ENCODE peak calls at places on chromosomes 13 and 19, in eight cellular contexts. G is SK-N-MC, U is astrocyte, W is DND-41, Y is endothelial cell of umbilical vein, K is HCT116, C is mammary epithelial cell, Z is hepatocyte. N is an unnamed sample.

GRCh38 chr13:59621791-59622190 is 541.9 kb downstream of the DIAPH3 start:
- DNase-seq in C (no peak), K (no peak), G (no peak), W (no peak), Z (no peak), Y (no peak), U (no peak), N (no peak)

GRCh38 chr19:47187023-47187655 is 43.9 kb downstream of the BBC3 start:
- DNase-seq in Z (no peak), C (no peak), K (no peak), W (no peak), U (no peak), G (no peak), Y (no peak), N (no peak)

GRCh38 chr19:33622809-33623511 is 1.2 kb downstream of the CHST8 start:
- DNase-seq in W (no peak), G (no peak), Y (no peak), Z (no peak), U (no peak), C (no peak), K (no peak), N (no peak)

GRCh38 chr13:67001363-67001762 is 228.8 kb downstream of the PCDH9 start:
- DNase-seq in G (no peak), W (no peak), Z (no peak), Y (no peak), C (no peak), K (no peak), U (no peak), N (no peak)

GRCh38 chr19:34430738-34431625 is 2.8 kb downstream of the UBA2 start:
- DNase-seq in K (peak), Y (peak), Z (peak), G (peak), U (peak), W (peak), C (peak), N (peak)

GRCh38 chr19:41541990-41542584 is 33.9 kb upstream of the CEACAM21 start:
- DNase-seq in Z (no peak), C (peak), U (no peak), G (no peak), W (peak), Y (peak), K (peak), N (peak)

GRCh38 chr13:66347718-66348117 is 882.4 kb downstream of the PCDH9 start:
- DNase-seq in U (peak), C (no peak), G (no peak), W (no peak), Z (no peak), Y (no peak), K (no peak), N (no peak)

GRCh38 chr19:38739440-38740251 is 4.6 kb downstream of the CAPN12 start:
- DNase-seq in G (no peak), C (peak), Z (no peak), W (no peak), U (no peak), K (no peak), Y (peak), N (no peak)

GRCh38 chr19:40056505-40056904 is 474 bp upstream of the ZNF780B start:
- DNase-seq in K (no peak), Y (no peak), G (no peak), U (no peak), C (no peak), W (no peak), Z (no peak), N (no peak)

GRCh38 chr13:22927008-22927393 is 253.8 kb upstream of the SGCG start:
- DNase-seq in U (no peak), W (no peak), K (no peak), Z (no peak), G (no peak), Y (no peak), C (no peak), N (no peak)

GRCh38 chr13:33284016-33284415 is 1.5 kb downstream of the STARD13 start:
- DNase-seq in Y (peak), U (peak), K (no peak), C (no peak), G (no peak), Z (no peak), W (no peak), N (no peak)

GRCh38 chr13:33285420-33286124 is at the start of gene STARD13:
- DNase-seq in G (peak), U (peak), K (peak), W (no peak), Z (peak), C (peak), Y (peak), N (peak)

GRCh38 chr13:33286143-33286542 is 588 bp upstream of the STARD13 start:
- DNase-seq in Y (no peak), K (no peak), W (no peak), Z (peak), C (no peak), G (no peak), U (no peak), N (no peak)

GRCh38 chr13:33283195-33283910 is 2.2 kb downstream of the STARD13 start:
- DNase-seq in G (no peak), Z (no peak), Y (peak), C (no peak), U (no peak), K (no peak), W (no peak), N (no peak)

DNA sequence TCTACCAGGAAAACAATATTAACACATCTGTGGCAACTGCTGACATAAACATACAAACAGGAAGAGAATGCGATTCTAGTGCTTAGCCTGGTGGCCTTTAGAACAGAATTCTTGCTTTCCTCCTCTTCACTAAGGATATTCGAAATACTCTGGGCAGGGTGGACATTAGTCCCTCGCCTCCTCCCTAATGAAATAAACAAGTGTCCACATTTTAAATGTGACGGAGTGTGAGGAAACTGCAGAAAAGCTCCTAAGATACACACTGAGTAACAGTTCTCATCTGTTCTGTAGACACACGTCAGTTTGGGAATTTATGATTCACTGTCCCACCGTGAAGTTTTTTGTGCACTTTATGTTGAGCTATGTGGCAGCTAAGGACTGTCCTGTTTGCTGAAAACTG is 639 bp downstream of the STARD13 start:
- DNase-seq in G (no peak), Z (peak), C (peak), K (no peak), U (peak), W (no peak), Y (peak), N (peak)
- H3K4me3 ChIP-seq in G (peak), Z (peak), C (peak), K (peak), U (peak), W (no peak), Y (peak), N (peak)

DNA sequence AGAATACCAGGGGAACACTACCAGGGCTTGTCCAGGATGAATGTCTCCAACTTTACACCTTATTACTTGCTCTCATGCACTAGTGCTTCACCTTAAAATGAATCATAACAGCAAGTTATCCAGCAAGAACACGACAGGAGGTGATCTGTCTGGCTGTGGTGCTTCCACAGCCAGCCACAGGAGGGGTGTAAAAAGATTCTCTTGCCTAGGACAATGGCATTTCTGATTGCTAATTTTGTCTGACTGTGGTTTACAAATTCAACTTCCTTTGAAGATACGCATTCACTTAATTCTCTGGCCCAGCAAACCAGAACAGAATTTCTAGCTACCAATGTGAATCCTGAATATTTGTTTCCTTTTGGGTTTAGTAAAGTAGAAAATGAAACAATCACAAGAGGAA is 23.1 kb upstream of the COG3 start:
- DNase-seq in G (no peak), W (no peak), U (peak), Z (no peak), C (peak), Y (peak), K (no peak), N (no peak)
- TF ChIP-seq EZH2 in G (no peak), W (no peak), U (no peak), Z (no peak), C (no peak), Y (no peak), K (no peak), N (no peak)

DNA sequence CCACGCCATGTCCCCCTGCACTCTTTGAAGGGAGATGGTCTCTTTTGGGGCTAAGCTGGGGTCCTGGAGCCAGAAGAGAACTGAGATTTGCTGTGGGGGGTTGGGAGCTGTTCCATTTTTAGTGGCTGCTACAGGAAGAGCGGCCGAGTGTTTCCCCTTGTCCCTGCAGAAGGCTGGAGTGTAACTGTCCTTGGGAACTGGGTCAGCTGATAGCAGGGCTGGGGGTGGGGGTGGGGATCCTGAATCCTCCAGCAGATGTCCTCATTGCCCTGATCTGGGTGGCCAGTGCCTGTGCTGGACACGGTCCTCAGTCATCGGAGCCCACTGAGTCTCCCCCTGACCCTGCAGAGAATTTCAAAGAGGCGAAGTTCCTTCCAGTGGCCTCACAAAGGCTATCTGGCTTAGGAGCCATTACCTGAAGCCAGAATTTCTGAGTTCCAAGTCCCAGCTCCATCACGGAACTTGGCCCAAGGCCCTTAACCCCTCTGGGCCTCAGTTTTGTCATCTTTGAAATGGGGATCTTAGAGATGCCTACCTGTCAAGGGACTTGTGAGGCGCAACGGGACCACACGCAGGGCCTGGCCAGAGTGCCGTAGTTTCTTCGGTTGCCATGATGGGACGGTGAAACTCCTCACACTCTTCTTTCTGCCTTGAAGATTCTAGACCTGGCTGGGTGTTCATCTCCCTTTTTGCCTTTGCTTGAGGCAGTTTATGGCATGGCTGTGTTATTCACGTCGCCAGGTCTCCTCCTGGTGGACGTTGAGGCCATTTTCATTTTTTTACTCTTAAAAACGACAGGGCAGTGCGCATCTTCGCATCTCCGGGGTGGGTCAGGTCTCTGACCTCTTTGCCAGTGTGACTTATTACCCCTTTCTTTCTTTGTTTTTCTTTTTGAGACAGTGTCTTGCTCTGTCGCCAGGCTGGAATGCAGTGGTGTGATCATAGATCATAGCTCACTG is 51.9 kb downstream of the DNM2 start:
- DNase-seq in Z (peak), K (no peak), W (no peak), U (no peak), Y (peak), G (no peak), C (no peak), N (no peak)
- H3K27ac ChIP-seq in Z (peak), K (no peak), W (no peak), U (no peak), Y (no peak), G (peak), C (no peak), N (no peak)

GRCh38 chr19:43620061-43621001 is 902 bp upstream of the ZNF428 start:
- DNase-seq in G (no peak), U (no peak), K (no peak), Y (no peak), W (no peak), C (no peak), Z (no peak), N (no peak)
- H3K4me3 ChIP-seq in G (peak), U (peak), K (peak), Y (peak), W (peak), C (peak), Z (peak), N (peak)

DNA sequence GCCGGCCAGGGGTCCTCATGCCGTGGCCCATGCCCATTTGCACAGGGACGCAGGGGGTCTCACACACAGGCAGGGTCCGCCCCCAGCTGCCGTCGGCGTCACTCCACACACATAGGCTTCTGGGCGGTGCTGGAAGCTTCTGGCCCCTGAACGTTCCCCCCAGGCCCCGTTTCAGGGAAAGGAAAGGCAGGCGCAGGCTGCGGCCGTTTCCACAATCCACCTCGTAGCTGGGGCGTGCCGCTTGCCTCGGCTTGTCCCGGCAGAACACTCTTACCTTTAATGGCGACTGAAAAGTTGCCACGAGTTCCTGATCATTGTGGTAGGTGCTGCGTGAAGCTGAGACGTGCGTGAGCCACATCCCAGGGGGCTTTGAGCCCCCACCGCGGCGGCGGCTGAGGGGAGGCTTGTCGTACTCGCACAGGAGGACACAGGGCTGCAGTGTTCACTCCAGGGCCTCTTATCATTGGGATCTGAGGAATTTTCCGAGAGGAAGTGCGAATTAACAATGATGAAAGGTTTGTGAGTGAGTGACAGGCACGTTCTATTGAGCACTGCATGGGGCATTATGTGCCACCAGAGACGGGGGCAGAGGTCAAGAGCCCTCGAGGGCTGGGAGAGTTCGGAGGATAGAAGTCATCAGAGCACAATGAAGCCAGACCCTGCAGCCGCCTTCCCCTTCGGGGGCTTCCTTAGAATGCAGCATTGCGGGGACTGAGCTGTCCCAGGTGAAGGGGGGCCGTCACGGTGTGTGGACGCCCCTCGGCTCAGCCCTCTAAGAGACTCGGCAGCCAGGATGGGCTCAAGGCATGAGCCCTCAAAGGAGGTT is 53.6 kb downstream of the MCF2L start:
- DNase-seq in U (no peak), K (no peak), C (no peak), W (no peak), G (no peak), Z (peak), Y (peak), N (peak)
- TF ChIP-seq EZH2 in U (peak), K (no peak), C (no peak), W (no peak), G (no peak), Z (no peak), Y (no peak), N (no peak)

GRCh38 chr13:110012102-110012739 is 225.8 kb upstream of the IRS2 start:
- DNase-seq in K (peak), U (peak), W (no peak), C (peak), Y (peak), Z (peak), G (no peak), N (peak)

GRCh38 chr13:110018009-110018408 is 231.6 kb upstream of the IRS2 start:
- DNase-seq in Y (no peak), G (no peak), U (no peak), W (no peak), C (peak), Z (no peak), K (no peak), N (no peak)

GRCh38 chr13:110015253-110015652 is 228.9 kb upstream of the IRS2 start:
- DNase-seq in Z (no peak), U (peak), C (peak), K (no peak), G (no peak), W (no peak), Y (no peak), N (no peak)

GRCh38 chr13:110014719-110015118 is 228.3 kb upstream of the IRS2 start:
- DNase-seq in Z (no peak), U (no peak), G (no peak), W (no peak), C (no peak), Y (no peak), K (no peak), N (no peak)

DNA sequence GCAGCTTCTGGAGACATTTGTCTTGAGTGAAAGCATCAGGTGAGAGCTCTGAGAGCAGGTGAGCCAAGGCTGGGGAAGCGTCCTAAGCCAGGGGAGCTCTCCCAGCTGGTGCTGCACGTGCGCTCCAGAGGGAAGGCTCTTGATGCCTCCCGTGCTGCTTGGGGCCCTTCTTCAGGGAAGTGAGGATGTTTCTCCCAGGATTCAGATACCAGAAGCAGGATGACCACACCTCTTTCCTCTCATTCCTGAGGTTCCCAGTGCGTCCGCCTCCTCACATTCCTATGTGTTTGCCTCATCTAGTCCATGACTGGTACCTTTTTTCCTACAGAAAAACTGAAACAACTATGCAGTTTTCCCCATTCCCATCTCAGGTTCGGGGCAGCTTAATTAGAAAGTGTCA is 231.0 kb upstream of the IRS2 start:
- DNase-seq in W (no peak), Y (no peak), G (no peak), U (peak), C (peak), K (peak), Z (peak), N (peak)
- H3K27ac ChIP-seq in W (no peak), Y (no peak), G (no peak), U (peak), C (peak), K (peak), Z (peak), N (peak)

DNA sequence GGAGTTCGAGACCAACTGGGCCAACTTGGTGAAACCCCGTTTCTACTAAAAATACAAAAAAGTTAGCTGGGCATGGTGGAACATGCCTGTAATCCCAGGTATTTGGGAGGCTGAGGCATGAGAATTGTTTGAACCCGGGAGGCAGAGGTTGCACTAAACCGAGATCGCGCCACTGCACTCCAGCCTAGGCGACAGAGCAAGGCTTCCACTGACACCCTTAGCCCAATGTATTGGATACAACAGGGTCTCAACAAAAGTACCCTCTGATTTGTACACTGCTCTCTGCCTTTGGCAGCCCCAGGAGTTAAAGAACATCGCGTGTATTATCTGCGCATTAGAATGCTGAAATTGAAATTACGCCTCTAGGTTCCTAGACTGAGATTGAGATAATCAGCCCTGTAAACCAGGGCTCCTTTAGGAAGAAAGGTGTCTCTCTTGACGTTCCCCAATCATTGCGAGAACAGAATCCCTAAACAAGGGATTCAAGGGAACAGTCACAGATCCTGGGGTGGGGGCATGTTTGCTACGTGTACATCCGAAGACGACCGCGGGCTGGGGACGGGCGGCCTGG is 21.9 kb downstream of the IPO5 start:
- DNase-seq in K (no peak), W (no peak), G (no peak), C (no peak), Z (no peak), U (no peak), Y (no peak), N (no peak)
- H3K4me3 ChIP-seq in K (peak), W (peak), G (peak), C (peak), Z (peak), U (peak), Y (peak), N (peak)